ENCODE peak calls at places on chromosomes 13 and 19, in eight cellular contexts. One of them, this sample, is unnamed.

GRCh38 chr13:42478531-42479156 is 95.3 kb upstream of the TNFSF11 start:
- DNase-seq in Ammon's horn: no peak
- DNase-seq in non-pigmented ciliary epithelial cell: no peak
- DNase-seq in smooth muscle cell of the brain vasculature: no peak
- DNase-seq in stimulated activated CD8-positive, alpha-beta memory T cell treated with anti-CD3 and anti-CD28 coated beads, Interleukin-2, amount 100 ng/mL, for 48 hours: no peak
- DNase-seq in NCI-H1092: no peak
- DNase-seq in aorta: no peak
- DNase-seq in left ventricle myocardium superior: no peak
- DNase-seq in this sample: no peak

GRCh38 chr19:34393629-34394028 is 10.6 kb upstream of the PDCD2L start:
- DNase-seq in stimulated activated CD8-positive, alpha-beta memory T cell treated with anti-CD3 and anti-CD28 coated beads, Interleukin-2, amount 100 ng/mL, for 48 hours: no peak
- DNase-seq in NCI-H1092: no peak
- DNase-seq in aorta: no peak
- DNase-seq in non-pigmented ciliary epithelial cell: no peak
- DNase-seq in smooth muscle cell of the brain vasculature: no peak
- DNase-seq in Ammon's horn: no peak
- DNase-seq in left ventricle myocardium superior: no peak
- DNase-seq in this sample: no peak

GRCh38 chr13:113537909-113538688 is 46.5 kb upstream of the TFDP1 start:
- DNase-seq in aorta: peak
- DNase-seq in non-pigmented ciliary epithelial cell: no peak
- DNase-seq in stimulated activated CD8-positive, alpha-beta memory T cell treated with anti-CD3 and anti-CD28 coated beads, Interleukin-2, amount 100 ng/mL, for 48 hours: no peak
- DNase-seq in smooth muscle cell of the brain vasculature: no peak
- DNase-seq in left ventricle myocardium superior: no peak
- DNase-seq in Ammon's horn: no peak
- DNase-seq in NCI-H1092: no peak
- DNase-seq in this sample: no peak

GRCh38 chr19:1206733-1207301 is 1.2 kb downstream of the STK11 start:
- DNase-seq in aorta: no peak
- DNase-seq in non-pigmented ciliary epithelial cell: no peak
- DNase-seq in smooth muscle cell of the brain vasculature: no peak
- DNase-seq in NCI-H1092: no peak
- DNase-seq in left ventricle myocardium superior: no peak
- DNase-seq in stimulated activated CD8-positive, alpha-beta memory T cell treated with anti-CD3 and anti-CD28 coated beads, Interleukin-2, amount 100 ng/mL, for 48 hours: no peak
- DNase-seq in Ammon's horn: no peak
- DNase-seq in this sample: no peak

GRCh38 chr19:18804643-18805042 is 13.5 kb upstream of the COMP start:
- DNase-seq in left ventricle myocardium superior: no peak
- DNase-seq in aorta: no peak
- DNase-seq in smooth muscle cell of the brain vasculature: no peak
- DNase-seq in non-pigmented ciliary epithelial cell: no peak
- DNase-seq in Ammon's horn: no peak
- DNase-seq in NCI-H1092: no peak
- DNase-seq in stimulated activated CD8-positive, alpha-beta memory T cell treated with anti-CD3 and anti-CD28 coated beads, Interleukin-2, amount 100 ng/mL, for 48 hours: no peak
- DNase-seq in this sample: no peak

GRCh38 chr13:77213644-77214043 is 113.2 kb downstream of the MYCBP2 start:
- DNase-seq in Ammon's horn: no peak
- DNase-seq in stimulated activated CD8-positive, alpha-beta memory T cell treated with anti-CD3 and anti-CD28 coated beads, Interleukin-2, amount 100 ng/mL, for 48 hours: no peak
- DNase-seq in smooth muscle cell of the brain vasculature: peak
- DNase-seq in NCI-H1092: no peak
- DNase-seq in aorta: no peak
- DNase-seq in non-pigmented ciliary epithelial cell: peak
- DNase-seq in left ventricle myocardium superior: no peak
- DNase-seq in this sample: no peak

GRCh38 chr19:39498262-39499081 is at the start of gene DLL3:
- DNase-seq in NCI-H1092: peak
- DNase-seq in stimulated activated CD8-positive, alpha-beta memory T cell treated with anti-CD3 and anti-CD28 coated beads, Interleukin-2, amount 100 ng/mL, for 48 hours: no peak
- DNase-seq in smooth muscle cell of the brain vasculature: no peak
- DNase-seq in Ammon's horn: no peak
- DNase-seq in aorta: no peak
- DNase-seq in non-pigmented ciliary epithelial cell: no peak
- DNase-seq in left ventricle myocardium superior: no peak
- DNase-seq in this sample: no peak

GRCh38 chr19:11767633-11768133 is 883 bp downstream of the ZNF441 start:
- DNase-seq in left ventricle myocardium superior: peak
- DNase-seq in smooth muscle cell of the brain vasculature: no peak
- DNase-seq in Ammon's horn: peak
- DNase-seq in NCI-H1092: no peak
- DNase-seq in non-pigmented ciliary epithelial cell: no peak
- DNase-seq in stimulated activated CD8-positive, alpha-beta memory T cell treated with anti-CD3 and anti-CD28 coated beads, Interleukin-2, amount 100 ng/mL, for 48 hours: no peak
- DNase-seq in aorta: peak
- DNase-seq in this sample: no peak

GRCh38 chr19:28943651-28944050 is 269.3 kb downstream of the UQCRFS1 start:
- DNase-seq in smooth muscle cell of the brain vasculature: no peak
- DNase-seq in stimulated activated CD8-positive, alpha-beta memory T cell treated with anti-CD3 and anti-CD28 coated beads, Interleukin-2, amount 100 ng/mL, for 48 hours: no peak
- DNase-seq in left ventricle myocardium superior: no peak
- DNase-seq in Ammon's horn: no peak
- DNase-seq in NCI-H1092: no peak
- DNase-seq in aorta: no peak
- DNase-seq in non-pigmented ciliary epithelial cell: no peak
- DNase-seq in this sample: no peak

GRCh38 chr13:99857738-99858137 is 113.8 kb downstream of the ZIC5 start:
- DNase-seq in NCI-H1092: no peak
- DNase-seq in aorta: no peak
- DNase-seq in left ventricle myocardium superior: no peak
- DNase-seq in stimulated activated CD8-positive, alpha-beta memory T cell treated with anti-CD3 and anti-CD28 coated beads, Interleukin-2, amount 100 ng/mL, for 48 hours: no peak
- DNase-seq in smooth muscle cell of the brain vasculature: no peak
- DNase-seq in Ammon's horn: no peak
- DNase-seq in non-pigmented ciliary epithelial cell: no peak
- DNase-seq in this sample: no peak

GRCh38 chr13:42258747-42259146 is 13.2 kb upstream of the AKAP11 start:
- DNase-seq in NCI-H1092: no peak
- DNase-seq in non-pigmented ciliary epithelial cell: no peak
- DNase-seq in stimulated activated CD8-positive, alpha-beta memory T cell treated with anti-CD3 and anti-CD28 coated beads, Interleukin-2, amount 100 ng/mL, for 48 hours: no peak
- DNase-seq in left ventricle myocardium superior: no peak
- DNase-seq in Ammon's horn: no peak
- DNase-seq in smooth muscle cell of the brain vasculature: no peak
- DNase-seq in aorta: no peak
- DNase-seq in this sample: no peak

GRCh38 chr13:112803422-112803821 is 113.6 kb downstream of the ATP11A start:
- DNase-seq in aorta: no peak
- DNase-seq in non-pigmented ciliary epithelial cell: no peak
- DNase-seq in NCI-H1092: no peak
- DNase-seq in left ventricle myocardium superior: no peak
- DNase-seq in smooth muscle cell of the brain vasculature: no peak
- DNase-seq in stimulated activated CD8-positive, alpha-beta memory T cell treated with anti-CD3 and anti-CD28 coated beads, Interleukin-2, amount 100 ng/mL, for 48 hours: no peak
- DNase-seq in Ammon's horn: no peak
- DNase-seq in this sample: no peak

GRCh38 chr13:113815151-113816058 is 48.5 kb downstream of the GAS6 start:
- DNase-seq in non-pigmented ciliary epithelial cell: no peak
- DNase-seq in Ammon's horn: no peak
- DNase-seq in NCI-H1092: no peak
- DNase-seq in left ventricle myocardium superior: no peak
- DNase-seq in aorta: no peak
- DNase-seq in smooth muscle cell of the brain vasculature: no peak
- DNase-seq in stimulated activated CD8-positive, alpha-beta memory T cell treated with anti-CD3 and anti-CD28 coated beads, Interleukin-2, amount 100 ng/mL, for 48 hours: peak
- DNase-seq in this sample: no peak

GRCh38 chr19:41499899-41500298 is 56.9 kb downstream of the ERICH4 start:
- DNase-seq in smooth muscle cell of the brain vasculature: no peak
- DNase-seq in Ammon's horn: no peak
- DNase-seq in NCI-H1092: no peak
- DNase-seq in aorta: no peak
- DNase-seq in non-pigmented ciliary epithelial cell: no peak
- DNase-seq in left ventricle myocardium superior: no peak
- DNase-seq in stimulated activated CD8-positive, alpha-beta memory T cell treated with anti-CD3 and anti-CD28 coated beads, Interleukin-2, amount 100 ng/mL, for 48 hours: no peak
- DNase-seq in this sample: no peak

GRCh38 chr19:8147579-8147978 is 1.8 kb downstream of the FBN3 start:
- DNase-seq in Ammon's horn: no peak
- DNase-seq in aorta: no peak
- DNase-seq in stimulated activated CD8-positive, alpha-beta memory T cell treated with anti-CD3 and anti-CD28 coated beads, Interleukin-2, amount 100 ng/mL, for 48 hours: no peak
- DNase-seq in left ventricle myocardium superior: no peak
- DNase-seq in NCI-H1092: no peak
- DNase-seq in smooth muscle cell of the brain vasculature: no peak
- DNase-seq in non-pigmented ciliary epithelial cell: no peak
- DNase-seq in this sample: no peak

GRCh38 chr19:18588611-18589379 is at the start of gene REX1BD:
- DNase-seq in stimulated activated CD8-positive, alpha-beta memory T cell treated with anti-CD3 and anti-CD28 coated beads, Interleukin-2, amount 100 ng/mL, for 48 hours: peak
- DNase-seq in left ventricle myocardium superior: peak
- DNase-seq in aorta: peak
- DNase-seq in NCI-H1092: peak
- DNase-seq in smooth muscle cell of the brain vasculature: no peak
- DNase-seq in non-pigmented ciliary epithelial cell: no peak
- DNase-seq in Ammon's horn: peak
- DNase-seq in this sample: peak

GRCh38 chr13:112814905-112815585 is 125.2 kb downstream of the ATP11A start:
- DNase-seq in aorta: no peak
- DNase-seq in left ventricle myocardium superior: peak
- DNase-seq in non-pigmented ciliary epithelial cell: no peak
- DNase-seq in NCI-H1092: no peak
- DNase-seq in stimulated activated CD8-positive, alpha-beta memory T cell treated with anti-CD3 and anti-CD28 coated beads, Interleukin-2, amount 100 ng/mL, for 48 hours: no peak
- DNase-seq in Ammon's horn: no peak
- DNase-seq in smooth muscle cell of the brain vasculature: no peak
- DNase-seq in this sample: no peak

GRCh38 chr19:18795540-18795939 is 4.4 kb upstream of the COMP start:
- DNase-seq in aorta: no peak
- DNase-seq in NCI-H1092: no peak
- DNase-seq in non-pigmented ciliary epithelial cell: no peak
- DNase-seq in Ammon's horn: no peak
- DNase-seq in stimulated activated CD8-positive, alpha-beta memory T cell treated with anti-CD3 and anti-CD28 coated beads, Interleukin-2, amount 100 ng/mL, for 48 hours: no peak
- DNase-seq in left ventricle myocardium superior: no peak
- DNase-seq in smooth muscle cell of the brain vasculature: no peak
- DNase-seq in this sample: no peak

GRCh38 chr13:111143875-111144540 is 28.9 kb downstream of the ARHGEF7 start:
- DNase-seq in left ventricle myocardium superior: no peak
- DNase-seq in aorta: no peak
- DNase-seq in smooth muscle cell of the brain vasculature: no peak
- DNase-seq in Ammon's horn: no peak
- DNase-seq in stimulated activated CD8-positive, alpha-beta memory T cell treated with anti-CD3 and anti-CD28 coated beads, Interleukin-2, amount 100 ng/mL, for 48 hours: no peak
- DNase-seq in NCI-H1092: no peak
- DNase-seq in non-pigmented ciliary epithelial cell: no peak
- DNase-seq in this sample: no peak

GRCh38 chr13:50124536-50125305 is 109.5 kb downstream of the KCNRG start:
- DNase-seq in stimulated activated CD8-positive, alpha-beta memory T cell treated with anti-CD3 and anti-CD28 coated beads, Interleukin-2, amount 100 ng/mL, for 48 hours: peak
- DNase-seq in non-pigmented ciliary epithelial cell: no peak
- DNase-seq in smooth muscle cell of the brain vasculature: peak
- DNase-seq in left ventricle myocardium superior: peak
- DNase-seq in Ammon's horn: no peak
- DNase-seq in NCI-H1092: no peak
- DNase-seq in aorta: no peak
- DNase-seq in this sample: peak

GRCh38 chr13:39538826-39539555 is 64.0 kb downstream of the LHFPL6 start:
- DNase-seq in Ammon's horn: no peak
- DNase-seq in smooth muscle cell of the brain vasculature: no peak
- DNase-seq in left ventricle myocardium superior: no peak
- DNase-seq in aorta: no peak
- DNase-seq in non-pigmented ciliary epithelial cell: no peak
- DNase-seq in NCI-H1092: peak
- DNase-seq in stimulated activated CD8-positive, alpha-beta memory T cell treated with anti-CD3 and anti-CD28 coated beads, Interleukin-2, amount 100 ng/mL, for 48 hours: no peak
- DNase-seq in this sample: no peak

This sample was measured in mesothelial cell of epicardium.